ENCODE peak calls at places on chromosomes 13 and 19, in eight cellular contexts. N, B, G, F, U, E, I and P are unnamed samples.

GRCh38 chr13:34349091-34349722 is 531.3 kb downstream of the RFC3 start:
- DNase-seq in F (peak; percentile 41), I (no peak), U (peak; percentile 95), E (peak; percentile 97), G (peak; percentile 50), N (peak; percentile 71), B (peak; percentile 89), P (peak; percentile 52)

GRCh38 chr13:39273953-39274352 is 235.7 kb downstream of the NHLRC3 start:
- DNase-seq in F (no peak), I (no peak), E (no peak), G (no peak), B (no peak), U (peak; percentile 20), N (no peak), P (no peak)

GRCh38 chr19:24032651-24033050 is 54.3 kb upstream of the ZNF254 start:
- DNase-seq in N (no peak), E (no peak), G (no peak), I (no peak), F (no peak), U (no peak), B (no peak), P (no peak)

GRCh38 chr13:76697277-76697676 is 188.9 kb downstream of the KCTD12 start:
- DNase-seq in E (no peak), I (no peak), N (no peak), U (peak; percentile 19), B (no peak), F (no peak), G (no peak), P (no peak)

GRCh38 chr13:77022341-77022740 is 4.6 kb downstream of the FBXL3 start:
- DNase-seq in E (peak; percentile 33), I (no peak), G (no peak), U (no peak), F (no peak), N (no peak), B (peak; percentile 43), P (no peak)

GRCh38 chr13:101346161-101346560 is 70.1 kb downstream of the NALCN start:
- DNase-seq in U (no peak), E (peak; percentile 15), F (no peak), N (no peak), I (no peak), B (peak; percentile 22), G (no peak), P (no peak)

GRCh38 chr13:52127378-52127777 is 1.5 kb downstream of the NEK5 start:
- DNase-seq in B (no peak), G (no peak), F (no peak), E (peak; percentile 25), U (no peak), I (no peak), N (no peak), P (no peak)

GRCh38 chr19:7904074-7905020 is 670 bp downstream of the MAP2K7 start:
- DNase-seq in E (no peak), U (no peak), G (peak; percentile 85), I (peak; percentile 90), F (no peak), B (no peak), N (no peak), P (peak; percentile 83)

GRCh38 chr13:101520672-101521071 is 68.2 kb downstream of the ITGBL1 start:
- DNase-seq in E (peak; percentile 81), I (no peak), U (peak; percentile 68), F (no peak), N (no peak), G (no peak), B (peak; percentile 86), P (no peak)

GRCh38 chr13:20526664-20527063 is 1.0 kb upstream of the CRYL1 start:
- DNase-seq in B (peak; percentile 19), G (no peak), I (no peak), U (peak; percentile 23), E (peak; percentile 6), N (no peak), F (no peak), P (no peak)
- H3K4me3 ChIP-seq in B (peak overlapping the region; percentile 28), G (peak overlapping the region; percentile 96), I (peak overlapping the region; percentile 91), U (peak overlapping the region; percentile 91), E (peak overlapping the region; percentile 77), N (peak overlapping the region; percentile 84), F (peak overlapping the region; percentile 99), P (peak overlapping the region; percentile 83)

GRCh38 chr19:54201980-54202379 is 1.3 kb downstream of the RPS9 start:
- DNase-seq in G (no peak), F (no peak), U (no peak), I (no peak), E (no peak), N (no peak), B (no peak), P (no peak)
- TF ChIP-seq CTCF in G (no peak), F (no peak), U (no peak), I (no peak), E (no peak), N (no peak), B (no peak), P (no peak)

DNA sequence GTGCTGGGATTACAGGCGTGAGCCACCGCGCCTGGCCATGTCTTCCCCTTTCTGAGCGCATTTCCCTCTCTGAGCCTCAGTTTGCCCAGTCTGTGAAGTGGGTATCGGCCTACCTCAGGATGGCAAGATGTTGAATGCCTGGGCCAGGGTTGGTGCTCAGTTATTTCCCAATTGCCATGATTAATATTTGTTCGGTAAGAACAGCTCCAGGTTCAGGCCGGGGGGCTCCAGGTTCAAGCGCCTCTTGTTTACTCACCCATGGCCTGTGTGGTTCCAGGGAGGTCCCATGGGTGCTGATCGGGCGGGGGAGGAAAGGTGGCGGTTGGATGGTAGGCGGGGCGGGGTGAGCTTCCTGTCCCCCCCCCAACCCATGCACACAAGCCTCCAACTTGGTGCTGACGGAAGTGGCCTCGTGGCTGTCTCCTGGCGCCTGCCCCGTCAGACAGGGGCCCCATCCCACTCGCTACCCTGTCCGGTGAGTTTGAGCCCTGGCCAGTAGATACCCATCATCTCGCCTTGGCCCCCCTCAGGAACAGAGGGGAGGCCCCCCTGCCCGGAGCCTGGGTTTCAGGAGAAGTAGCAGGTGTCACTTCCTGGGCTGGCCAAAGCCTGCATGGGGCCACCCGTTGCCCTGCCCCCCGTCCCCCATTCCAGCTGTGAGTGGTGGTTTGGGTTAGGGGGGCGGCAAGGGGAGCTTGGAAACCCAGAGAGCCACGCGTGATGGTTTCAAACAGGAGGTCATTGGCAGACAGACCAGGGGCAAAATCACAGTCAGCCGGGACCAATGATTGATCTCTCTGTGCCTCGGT is at the start of gene FCHO1:
- DNase-seq in F (peak; percentile 42), E (no peak), U (no peak), N (peak; percentile 33), G (no peak), B (no peak), I (peak; percentile 87), P (no peak)
- H3K4me3 ChIP-seq in F (no peak within 1 kb of the TSS), E (no peak within 1 kb of the TSS), U (no peak within 1 kb of the TSS), N (no peak within 1 kb of the TSS), G (no peak within 1 kb of the TSS), B (no peak within 1 kb of the TSS), I (no peak within 1 kb of the TSS), P (no peak within 1 kb of the TSS)

GRCh38 chr19:32264568-32264967 is 80.8 kb upstream of the ZNF507 start:
- DNase-seq in F (no peak), I (no peak), E (no peak), U (no peak), G (no peak), N (no peak), B (no peak), P (no peak)
- TF ChIP-seq CTCF in F (no peak), I (no peak), E (no peak), U (no peak), G (no peak), N (no peak), B (no peak), P (no peak)